ENCODE peak calls at places on chromosome 11, in seven cellular contexts. W is RWPE1; M is heart right ventricle; C is AG10803; S is coronary artery; G is astrocyte of the spinal cord; Q is CD8-positive, alpha-beta T cell. L is an unnamed sample.

GRCh38 chr11:5197538-5197937 is 2.9 kb downstream of the OR51V1 start:
- DNase-seq in C (peak; percentile 46), Q (no peak), S (no peak), G (no peak), M (no peak), W (no peak), L (no peak)

GRCh38 chr11:14109742-14110141 is 147.2 kb downstream of the SPON1 start:
- DNase-seq in M (no peak), G (no peak), C (no peak), W (no peak), S (no peak), Q (no peak), L (no peak)

GRCh38 chr11:122601131-122602125 is 54.1 kb upstream of the UBASH3B start:
- DNase-seq in G (peak; percentile 38), S (no peak), M (no peak), C (peak; percentile 89), Q (no peak), W (peak; percentile 42), L (no peak)

GRCh38 chr11:55949330-55949729 is 13.1 kb upstream of the OR5I1 start:
- DNase-seq in W (no peak), M (no peak), Q (no peak), C (no peak), S (no peak), G (no peak), L (no peak)

GRCh38 chr11:128603752-128604472 is 16.6 kb upstream of the ETS1 start:
- DNase-seq in S (no peak), C (peak; percentile 12), Q (no peak), W (no peak), M (no peak), G (no peak), L (no peak)

GRCh38 chr11:36817336-36817965 is 219.4 kb upstream of the RAG2 start:
- DNase-seq in C (peak; percentile 4), S (no peak), Q (no peak), W (peak; percentile 30), G (no peak), M (no peak), L (no peak)

GRCh38 chr11:26569646-26570045 is 2.4 kb downstream of the MUC15 start:
- DNase-seq in W (no peak), M (no peak), C (no peak), S (no peak), G (no peak), Q (no peak), L (no peak)

GRCh38 chr11:79453617-79454016 is 12.8 kb upstream of the TENM4 start:
- DNase-seq in S (no peak), Q (no peak), W (no peak), C (no peak), G (no peak), M (no peak), L (no peak)

GRCh38 chr11:33695051-33695566 is 5.5 kb downstream of the C11orf91 start:
- DNase-seq in S (no peak), M (no peak), W (no peak), C (no peak), Q (no peak), G (no peak), L (no peak)

GRCh38 chr11:48123934-48124755 is 92.5 kb upstream of the OR4B1 start:
- DNase-seq in M (no peak), W (no peak), G (no peak), S (no peak), C (no peak), Q (no peak), L (no peak)

GRCh38 chr11:96257036-96257435 is 86.0 kb downstream of the MAML2 start:
- DNase-seq in S (no peak), W (no peak), C (no peak), M (no peak), Q (no peak), G (no peak), L (no peak)

GRCh38 chr11:77602385-77603105 is 12.8 kb downstream of the AQP11 start:
- DNase-seq in C (peak; percentile 87), S (no peak), M (no peak), G (peak; percentile 84), Q (no peak), W (peak; percentile 64), L (no peak)

GRCh38 chr11:6813651-6814050 is 14.2 kb upstream of the OR6A2 start:
- DNase-seq in G (no peak), W (no peak), Q (no peak), M (no peak), C (no peak), S (no peak), L (no peak)

GRCh38 chr11:28697920-28698827 is 590.0 kb downstream of the METTL15 start:
- DNase-seq in Q (no peak), W (peak; percentile 41), C (peak; percentile 46), G (peak; percentile 62), M (peak; percentile 49), S (no peak), L (no peak)

GRCh38 chr11:7999795-8000194 is 12.7 kb downstream of the EIF3F start:
- DNase-seq in C (no peak), G (no peak), M (no peak), S (no peak), W (no peak), Q (no peak), L (no peak)

GRCh38 chr11:34816698-34817213 is 99.4 kb downstream of the APIP start:
- DNase-seq in Q (no peak), W (no peak), G (no peak), S (no peak), C (no peak), M (no peak), L (no peak)

GRCh38 chr11:71995726-71996291 is 2.9 kb upstream of the IL18BP start:
- DNase-seq in Q (no peak), C (no peak), G (no peak), M (no peak), S (no peak), W (no peak), L (no peak)
- TF ChIP-seq CTCF in Q (no peak), C (no peak), G (no peak), M (no peak), S (no peak), W (no peak), L (no peak)

GRCh38 chr11:18203723-18204122 is 31.1 kb downstream of the MRGPRX4 start:
- DNase-seq in C (no peak), W (peak; percentile 37), Q (no peak), S (no peak), M (no peak), G (peak; percentile 1), L (peak; percentile 47)
- TF ChIP-seq CTCF in C (peak; percentile 34), W (peak; percentile 13), Q (no peak), S (no peak), M (no peak), G (peak; percentile 48), L (peak; percentile 52)

GRCh38 chr11:17972987-17973386 is 39.9 kb downstream of the SERGEF start:
- DNase-seq in M (peak; percentile 59), Q (no peak), W (peak; percentile 86), G (peak; percentile 80), C (peak; percentile 92), S (no peak), L (no peak)
- TF ChIP-seq CTCF in M (peak; percentile 57), Q (no peak), W (peak; percentile 82), G (peak; percentile 92), C (peak; percentile 87), S (no peak), L (peak; percentile 62)

DNA sequence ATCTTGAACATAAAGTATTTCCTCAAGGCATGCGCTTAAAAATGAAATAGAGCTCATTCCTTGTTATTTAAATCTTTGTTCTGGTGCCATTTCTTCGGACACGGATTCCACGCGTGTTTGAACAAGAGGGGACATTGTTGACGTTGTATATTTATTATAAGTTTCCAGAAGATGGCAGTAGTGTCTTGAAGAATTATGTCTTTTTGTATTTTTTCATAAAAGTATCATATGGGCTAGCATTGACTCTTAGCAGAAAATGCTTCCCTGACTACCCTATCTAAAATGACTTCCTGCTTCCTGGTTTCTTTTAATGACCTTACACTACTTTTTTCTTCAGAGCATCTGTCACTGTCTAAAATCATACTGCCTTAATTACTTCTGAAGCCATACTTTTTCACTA is 20.4 kb downstream of the BIRC2 start:
- DNase-seq in S (no peak), G (peak; percentile 16), M (no peak), C (peak; percentile 17), W (no peak), Q (no peak), L (no peak)
- TF ChIP-seq CTCF in S (no peak), G (no peak), M (no peak), C (peak; percentile 29), W (no peak), Q (peak; percentile 70), L (peak; percentile 20)

GRCh38 chr11:125404811-125405481 is 91.1 kb downstream of the FEZ1 start:
- DNase-seq in M (peak; percentile 73), S (peak; percentile 84), W (peak; percentile 70), G (peak; percentile 32), Q (peak; percentile 73), C (peak; percentile 31), L (peak; percentile 42)
- TF ChIP-seq CTCF in M (peak; percentile 91), S (peak; percentile 100), W (peak; percentile 98), G (peak; percentile 98), Q (peak; percentile 88), C (peak; percentile 90), L (peak; percentile 88)

GRCh38 chr11:66720223-66720898 is 8.7 kb downstream of the SPTBN2 start:
- DNase-seq in S (no peak), Q (peak; percentile 22), W (peak; percentile 94), G (peak; percentile 81), C (peak; percentile 6), M (no peak), L (no peak)

GRCh38 chr11:66720899-66721470 is 8.0 kb downstream of the SPTBN2 start:
- DNase-seq in G (no peak), M (no peak), Q (no peak), S (no peak), W (no peak), C (no peak), L (no peak)

GRCh38 chr11:66717925-66718319 is 11.1 kb downstream of the SPTBN2 start:
- DNase-seq in S (no peak), M (no peak), G (no peak), Q (no peak), C (no peak), W (no peak), L (no peak)

GRCh38 chr11:66719111-66719872 is 9.7 kb downstream of the SPTBN2 start:
- DNase-seq in C (no peak), M (no peak), Q (no peak), S (no peak), G (no peak), W (no peak), L (no peak)

DNA sequence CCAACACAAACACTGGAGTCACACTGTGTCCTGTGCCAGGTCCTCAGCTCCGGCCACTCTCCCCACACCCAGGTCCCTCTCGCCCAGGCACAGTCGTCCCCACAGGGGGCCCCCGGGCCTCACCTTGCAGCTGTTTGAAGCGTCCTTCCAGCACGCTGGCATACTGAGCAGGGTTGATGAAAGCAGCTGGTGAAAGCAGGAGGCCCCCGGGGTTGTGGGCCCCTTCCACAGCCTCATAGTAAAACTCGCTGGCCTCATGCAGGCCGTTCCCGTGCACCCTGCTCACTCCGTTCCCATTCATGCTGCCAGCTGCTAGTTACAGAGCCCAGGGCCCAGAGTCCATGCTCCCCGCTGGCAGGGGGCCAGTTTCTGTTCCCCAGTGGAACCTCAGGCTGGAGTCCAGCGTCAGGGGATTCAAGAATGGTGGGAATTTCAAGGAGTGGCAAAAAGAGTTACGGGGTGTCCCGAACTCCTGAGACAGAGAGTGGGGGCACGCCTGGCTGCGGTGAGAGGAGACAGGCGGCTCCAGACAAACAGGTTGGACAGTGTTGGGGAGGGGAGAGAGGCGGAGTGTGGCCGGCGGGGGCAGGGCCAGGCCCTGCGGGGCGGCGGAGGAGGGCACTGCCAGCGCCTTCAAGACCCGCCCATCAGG is 10.6 kb downstream of the SPTBN2 start:
- DNase-seq in W (peak; percentile 33), G (no peak), M (no peak), S (no peak), C (no peak), Q (no peak), L (no peak)
- TF ChIP-seq CTCF in W (no peak), G (no peak), M (no peak), S (no peak), C (no peak), Q (no peak), L (no peak)

L was measured in D721Med.